ENCODE peak calls at places on chromosomes 5 and 9, in ten cellular contexts. C is ecto neural progenitor cell; H is RPMI8226; R is mesenchymal stem cell; I is activated CD8-positive, alpha-beta memory T cell treated with anti-CD3 and anti-CD28 coated beads for 24 hours; N is T-helper 9 cell; P is neural crest cell; G is COR-L47; Q is HuH-7; L is breast epithelium. M is an unnamed sample.

GRCh38 chr5:171954721-171955120 is 51.7 kb downstream of the FBXW11 start:
- DNase-seq in I (no peak), C (no peak), R (peak; percentile 32), Q (no peak), L (no peak), H (no peak), P (no peak), N (no peak), G (no peak), M (no peak)

GRCh38 chr9:134928796-134929559 is 11.3 kb upstream of the FCN1 start:
- DNase-seq in P (no peak), I (no peak), G (no peak), Q (no peak), R (no peak), H (peak; percentile 39), C (no peak), L (no peak), N (no peak), M (no peak)

GRCh38 chr5:139088024-139088423 is 110.1 kb downstream of the SIL1 start:
- DNase-seq in H (no peak), Q (no peak), I (no peak), P (no peak), R (no peak), L (no peak), N (no peak), G (no peak), C (no peak), M (no peak)

GRCh38 chr5:179485845-179486575 is 64.3 kb upstream of the RUFY1 start:
- DNase-seq in L (no peak), G (no peak), Q (no peak), P (no peak), C (no peak), R (peak; percentile 6), N (no peak), H (no peak), I (no peak), M (no peak)

GRCh38 chr9:104374711-104375110 is 129.4 kb upstream of the OR13F1 start:
- DNase-seq in C (no peak), R (no peak), L (no peak), G (no peak), I (no peak), P (no peak), Q (no peak), H (no peak), N (no peak), M (no peak)

GRCh38 chr5:83718195-83718825 is 2.3 kb downstream of the HAPLN1 start:
- DNase-seq in I (no peak), P (peak; percentile 40), Q (peak; percentile 79), G (peak; percentile 69), C (no peak), L (no peak), H (peak; percentile 78), N (no peak), R (peak; percentile 80), M (peak; percentile 36)

GRCh38 chr9:12538842-12539584 is 154.2 kb upstream of the TYRP1 start:
- DNase-seq in H (no peak), G (no peak), Q (peak; percentile 1), L (no peak), N (no peak), I (no peak), R (no peak), P (no peak), C (no peak), M (no peak)

GRCh38 chr5:96742519-96742918 is 65.2 kb downstream of the ERAP1 start:
- DNase-seq in G (no peak), C (no peak), N (no peak), R (no peak), L (no peak), P (no peak), I (no peak), Q (no peak), H (no peak), M (no peak)

GRCh38 chr5:5351288-5352089 is 71.0 kb upstream of the ICE1 start:
- DNase-seq in C (no peak), L (no peak), H (no peak), G (no peak), Q (no peak), N (no peak), I (no peak), R (peak; percentile 77), P (no peak), M (peak; percentile 22)

GRCh38 chr5:176596689-176597416 is 13.1 kb downstream of the GPRIN1 start:
- DNase-seq in Q (no peak), G (no peak), L (no peak), N (peak; percentile 50), H (no peak), I (peak; percentile 84), P (no peak), C (peak; percentile 79), R (peak; percentile 35), M (no peak)

GRCh38 chr9:97802276-97802675 is 50.8 kb upstream of the FOXE1 start:
- DNase-seq in N (no peak), Q (no peak), L (no peak), I (no peak), R (peak; percentile 8), P (no peak), H (no peak), G (no peak), C (no peak), M (no peak)

GRCh38 chr5:114191441-114191840 is 170.4 kb upstream of the KCNN2 start:
- DNase-seq in P (no peak), N (no peak), C (no peak), Q (no peak), H (no peak), R (no peak), G (no peak), I (no peak), L (no peak), M (no peak)

GRCh38 chr5:159139787-159140186 is 40.1 kb upstream of the EBF1 start:
- DNase-seq in L (no peak), P (no peak), R (no peak), I (no peak), Q (no peak), C (no peak), N (no peak), H (no peak), G (no peak), M (no peak)

GRCh38 chr5:142421625-142422397 is 97.0 kb upstream of the SPRY4 start:
- DNase-seq in P (no peak), N (no peak), Q (no peak), H (no peak), I (no peak), G (no peak), C (no peak), R (no peak), L (no peak), M (no peak)

GRCh38 chr5:143537056-143537455 is 133.6 kb upstream of the NR3C1 start:
- DNase-seq in H (no peak), Q (no peak), G (no peak), I (no peak), R (no peak), L (no peak), C (no peak), P (no peak), N (no peak), M (no peak)

GRCh38 chr9:124285903-124286291 is 28.1 kb downstream of the NEK6 start:
- DNase-seq in Q (no peak), H (peak; percentile 78), R (peak; percentile 99), L (no peak), P (no peak), G (no peak), I (peak; percentile 80), C (no peak), N (no peak), M (no peak)

GRCh38 chr5:10607666-10608442 is 44.0 kb downstream of the ANKRD33B start:
- DNase-seq in N (no peak), P (no peak), L (no peak), H (peak; percentile 63), R (peak; percentile 95), C (peak; percentile 46), Q (no peak), I (no peak), G (no peak), M (no peak)

GRCh38 chr9:78601957-78602565 is 305.1 kb downstream of the PSAT1 start:
- DNase-seq in R (peak; percentile 45), L (no peak), I (no peak), C (no peak), N (no peak), G (peak; percentile 63), Q (peak; percentile 23), H (peak; percentile 20), P (peak; percentile 51), M (peak; percentile 38)

GRCh38 chr5:170302729-170303501 is 5.3 kb upstream of the LCP2 start:
- DNase-seq in P (no peak), Q (no peak), C (no peak), N (peak; percentile 69), I (peak; percentile 87), H (peak; percentile 83), G (no peak), R (peak; percentile 34), L (no peak), M (no peak)

GRCh38 chr9:36276840-36277239 is 18.6 kb upstream of the GNE start:
- DNase-seq in P (no peak), H (no peak), L (no peak), G (no peak), R (peak; percentile 63), Q (no peak), I (no peak), C (no peak), N (no peak), M (no peak)

GRCh38 chr9:108831496-108832178 is 24.1 kb downstream of the ACTL7B start:
- DNase-seq in H (no peak), Q (no peak), C (no peak), N (no peak), G (no peak), I (no peak), R (no peak), L (no peak), P (no peak), M (no peak)

GRCh38 chr9:113973226-113973625 is 97.1 kb downstream of the ZNF618 start:
- DNase-seq in N (no peak), Q (no peak), R (no peak), I (no peak), L (no peak), C (no peak), H (no peak), G (no peak), P (no peak), M (no peak)

M was measured in NT2/D1.